ENCODE peak calls at places on chromosome 1, in ten cellular contexts. One of them, this sample, is unnamed. For H3K4me1, the result is how much of the 10 kb centered on the place peaks cover.

GRCh38 chr1:25820247-25821111 is 725 bp downstream of the MTFR1L start:
- DNase-seq in GM23338: peak
- DNase-seq in transverse colon: peak
- DNase-seq in endodermal cell: peak
- DNase-seq in IMR-90: peak
- DNase-seq in stomach: peak
- DNase-seq in aorta: no peak
- DNase-seq in pancreas: no peak
- DNase-seq in kidney: peak
- DNase-seq in thoracic aorta: no peak
- DNase-seq in this sample: no peak

GRCh38 chr1:2112280-2112701 is 62.1 kb downstream of the PRKCZ start:
- DNase-seq in endodermal cell: no peak
- DNase-seq in pancreas: no peak
- DNase-seq in transverse colon: no peak
- DNase-seq in aorta: peak
- DNase-seq in kidney: peak
- DNase-seq in stomach: no peak
- DNase-seq in GM23338: no peak
- DNase-seq in IMR-90: no peak
- DNase-seq in thoracic aorta: no peak
- DNase-seq in this sample: no peak

GRCh38 chr1:174008979-174009378 is 13.2 kb downstream of the RC3H1 start:
- DNase-seq in thoracic aorta: no peak
- DNase-seq in GM23338: no peak
- DNase-seq in IMR-90: peak
- DNase-seq in pancreas: no peak
- DNase-seq in kidney: no peak
- DNase-seq in endodermal cell: no peak
- DNase-seq in stomach: no peak
- DNase-seq in aorta: no peak
- DNase-seq in transverse colon: no peak
- DNase-seq in this sample: no peak

GRCh38 chr1:91529856-91530255 is 29.2 kb downstream of the CDC7 start:
- DNase-seq in thoracic aorta: no peak
- DNase-seq in kidney: no peak
- DNase-seq in GM23338: no peak
- DNase-seq in IMR-90: peak
- DNase-seq in endodermal cell: no peak
- DNase-seq in stomach: no peak
- DNase-seq in pancreas: no peak
- DNase-seq in transverse colon: no peak
- DNase-seq in aorta: no peak
- DNase-seq in this sample: no peak

GRCh38 chr1:27868556-27868931 is 3.8 kb upstream of the THEMIS2 start:
- DNase-seq in endodermal cell: no peak
- DNase-seq in IMR-90: no peak
- DNase-seq in pancreas: no peak
- DNase-seq in aorta: no peak
- DNase-seq in transverse colon: no peak
- DNase-seq in GM23338: no peak
- DNase-seq in kidney: peak
- DNase-seq in stomach: no peak
- DNase-seq in thoracic aorta: no peak
- DNase-seq in this sample: no peak

GRCh38 chr1:168565825-168566224 is 10.6 kb upstream of the XCL1 start:
- DNase-seq in aorta: no peak
- DNase-seq in pancreas: no peak
- DNase-seq in GM23338: no peak
- DNase-seq in stomach: no peak
- DNase-seq in IMR-90: no peak
- DNase-seq in thoracic aorta: no peak
- DNase-seq in transverse colon: no peak
- DNase-seq in kidney: no peak
- DNase-seq in endodermal cell: no peak
- DNase-seq in this sample: no peak

GRCh38 chr1:8133190-8133589 is 107.1 kb upstream of the ERRFI1 start:
- DNase-seq in endodermal cell: no peak
- DNase-seq in kidney: no peak
- DNase-seq in pancreas: no peak
- DNase-seq in transverse colon: no peak
- DNase-seq in IMR-90: no peak
- DNase-seq in thoracic aorta: no peak
- DNase-seq in stomach: no peak
- DNase-seq in aorta: no peak
- DNase-seq in GM23338: no peak
- DNase-seq in this sample: no peak

GRCh38 chr1:15214507-15214906 is 32.5 kb upstream of the FHAD1 start:
- DNase-seq in endodermal cell: no peak
- DNase-seq in transverse colon: peak
- DNase-seq in kidney: peak
- DNase-seq in IMR-90: peak
- DNase-seq in stomach: no peak
- DNase-seq in pancreas: no peak
- DNase-seq in GM23338: no peak
- DNase-seq in thoracic aorta: no peak
- DNase-seq in aorta: peak
- DNase-seq in this sample: no peak

DNA sequence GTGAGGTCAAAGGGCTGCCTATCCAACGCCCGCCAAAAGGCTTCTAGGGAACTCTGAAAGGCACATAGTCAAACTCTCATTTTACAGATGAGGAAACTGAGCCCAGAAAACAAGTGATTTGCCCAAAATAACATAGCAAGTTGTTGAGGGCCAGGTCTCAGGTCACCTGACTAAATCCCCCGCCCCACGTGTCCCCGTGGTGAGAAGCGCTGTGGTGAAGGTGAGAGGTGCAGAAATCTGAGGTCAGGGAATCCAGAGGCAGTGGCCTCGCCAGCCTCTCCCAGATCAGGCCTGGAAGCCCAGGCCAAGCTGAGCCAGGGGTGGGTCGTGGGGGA is 5.1 kb downstream of the HDGF start:
- DNase-seq in endodermal cell: no peak
- DNase-seq in aorta: peak
- DNase-seq in kidney: no peak
- DNase-seq in IMR-90: no peak
- DNase-seq in thoracic aorta: no peak
- DNase-seq in GM23338: no peak
- DNase-seq in stomach: no peak
- DNase-seq in pancreas: no peak
- DNase-seq in transverse colon: no peak
- DNase-seq in this sample: no peak
- H3K4me1 ChIP-seq in endodermal cell: under half
- H3K4me1 ChIP-seq in aorta: under half
- H3K4me1 ChIP-seq in kidney: under half
- H3K4me1 ChIP-seq in IMR-90: under half
- H3K4me1 ChIP-seq in thoracic aorta: half or more
- H3K4me1 ChIP-seq in GM23338: half or more
- H3K4me1 ChIP-seq in stomach: half or more
- H3K4me1 ChIP-seq in pancreas: under half
- H3K4me1 ChIP-seq in transverse colon: under half
- H3K4me1 ChIP-seq in this sample: under half

GRCh38 chr1:161473363-161473762 is 31.9 kb upstream of the FCGR2A start:
- DNase-seq in pancreas: no peak
- DNase-seq in IMR-90: no peak
- DNase-seq in stomach: no peak
- DNase-seq in endodermal cell: peak
- DNase-seq in aorta: no peak
- DNase-seq in thoracic aorta: no peak
- DNase-seq in GM23338: peak
- DNase-seq in transverse colon: no peak
- DNase-seq in kidney: no peak
- DNase-seq in this sample: no peak
- H3K4me1 ChIP-seq in pancreas: under half
- H3K4me1 ChIP-seq in IMR-90: under half
- H3K4me1 ChIP-seq in stomach: under half
- H3K4me1 ChIP-seq in endodermal cell: under half
- H3K4me1 ChIP-seq in aorta: under half
- H3K4me1 ChIP-seq in thoracic aorta: under half
- H3K4me1 ChIP-seq in GM23338: under half
- H3K4me1 ChIP-seq in transverse colon: under half
- H3K4me1 ChIP-seq in kidney: under half
- H3K4me1 ChIP-seq in this sample: under half

DNA sequence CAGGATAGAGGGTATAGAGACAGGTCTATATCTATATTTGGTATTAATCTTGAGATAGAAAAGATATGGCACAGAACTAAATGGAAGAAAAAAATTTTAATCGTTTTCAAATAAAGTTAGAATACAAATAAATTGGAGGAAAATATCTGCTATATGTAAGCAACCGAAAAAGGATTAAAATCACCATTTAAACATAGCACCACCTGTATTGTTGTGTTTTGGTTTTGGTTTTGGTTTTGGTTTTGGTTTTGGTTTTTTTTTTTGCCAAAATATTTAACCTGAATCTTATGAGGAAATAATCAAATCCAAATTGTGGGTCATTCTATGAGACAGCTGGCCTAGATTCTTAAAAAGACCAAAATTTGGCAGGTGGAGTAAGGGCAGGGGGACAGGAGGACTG is 28.5 kb upstream of the ANGPTL1 start:
- DNase-seq in transverse colon: no peak
- DNase-seq in GM23338: no peak
- DNase-seq in kidney: no peak
- DNase-seq in aorta: no peak
- DNase-seq in thoracic aorta: no peak
- DNase-seq in endodermal cell: no peak
- DNase-seq in stomach: no peak
- DNase-seq in IMR-90: no peak
- DNase-seq in pancreas: no peak
- DNase-seq in this sample: no peak
- H3K4me1 ChIP-seq in transverse colon: under half
- H3K4me1 ChIP-seq in GM23338: under half
- H3K4me1 ChIP-seq in kidney: under half
- H3K4me1 ChIP-seq in aorta: under half
- H3K4me1 ChIP-seq in thoracic aorta: under half
- H3K4me1 ChIP-seq in endodermal cell: under half
- H3K4me1 ChIP-seq in stomach: under half
- H3K4me1 ChIP-seq in IMR-90: under half
- H3K4me1 ChIP-seq in pancreas: under half
- H3K4me1 ChIP-seq in this sample: under half

GRCh38 chr1:207049514-207049913 is 1.5 kb downstream of the YOD1 start:
- DNase-seq in pancreas: no peak
- DNase-seq in thoracic aorta: no peak
- DNase-seq in GM23338: no peak
- DNase-seq in IMR-90: no peak
- DNase-seq in stomach: no peak
- DNase-seq in endodermal cell: no peak
- DNase-seq in transverse colon: no peak
- DNase-seq in kidney: no peak
- DNase-seq in aorta: no peak
- DNase-seq in this sample: no peak

GRCh38 chr1:207045466-207045865 is 5.5 kb downstream of the YOD1 start:
- DNase-seq in GM23338: no peak
- DNase-seq in transverse colon: no peak
- DNase-seq in stomach: no peak
- DNase-seq in aorta: no peak
- DNase-seq in pancreas: no peak
- DNase-seq in thoracic aorta: no peak
- DNase-seq in endodermal cell: no peak
- DNase-seq in kidney: no peak
- DNase-seq in IMR-90: no peak
- DNase-seq in this sample: no peak

GRCh38 chr1:207049054-207049453 is 2.0 kb downstream of the YOD1 start:
- DNase-seq in stomach: no peak
- DNase-seq in aorta: no peak
- DNase-seq in IMR-90: no peak
- DNase-seq in pancreas: no peak
- DNase-seq in GM23338: no peak
- DNase-seq in thoracic aorta: no peak
- DNase-seq in endodermal cell: no peak
- DNase-seq in transverse colon: no peak
- DNase-seq in kidney: no peak
- DNase-seq in this sample: no peak

GRCh38 chr1:207049974-207050391 is 1.0 kb downstream of the YOD1 start:
- DNase-seq in transverse colon: peak
- DNase-seq in thoracic aorta: no peak
- DNase-seq in kidney: no peak
- DNase-seq in pancreas: no peak
- DNase-seq in GM23338: peak
- DNase-seq in stomach: peak
- DNase-seq in aorta: no peak
- DNase-seq in endodermal cell: no peak
- DNase-seq in IMR-90: peak
- DNase-seq in this sample: no peak

DNA sequence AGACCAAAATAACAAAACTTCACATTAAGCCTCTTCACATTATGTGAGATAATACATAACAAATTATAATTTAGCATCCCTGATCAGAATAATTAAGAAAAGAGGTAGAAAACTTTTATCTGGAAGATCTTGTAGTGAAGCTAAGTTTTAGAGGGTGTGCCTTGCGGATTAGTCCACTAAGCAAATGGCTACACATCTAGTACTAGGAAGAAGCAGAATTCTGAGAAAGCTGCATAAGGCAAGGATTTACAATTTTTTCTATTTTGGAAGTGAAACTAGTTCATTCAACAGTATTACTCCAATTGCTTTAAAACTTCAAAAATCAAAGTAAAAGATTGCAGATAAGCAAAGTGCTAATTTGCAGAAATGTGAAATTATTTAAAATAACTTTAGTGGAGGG is 3.5 kb downstream of the YOD1 start:
- DNase-seq in kidney: no peak
- DNase-seq in IMR-90: no peak
- DNase-seq in aorta: no peak
- DNase-seq in pancreas: no peak
- DNase-seq in transverse colon: no peak
- DNase-seq in thoracic aorta: no peak
- DNase-seq in GM23338: no peak
- DNase-seq in stomach: no peak
- DNase-seq in endodermal cell: no peak
- DNase-seq in this sample: no peak
- H3K4me1 ChIP-seq in kidney: under half
- H3K4me1 ChIP-seq in IMR-90: under half
- H3K4me1 ChIP-seq in aorta: under half
- H3K4me1 ChIP-seq in pancreas: under half
- H3K4me1 ChIP-seq in transverse colon: under half
- H3K4me1 ChIP-seq in thoracic aorta: under half
- H3K4me1 ChIP-seq in GM23338: under half
- H3K4me1 ChIP-seq in stomach: half or more
- H3K4me1 ChIP-seq in endodermal cell: under half
- H3K4me1 ChIP-seq in this sample: under half

DNA sequence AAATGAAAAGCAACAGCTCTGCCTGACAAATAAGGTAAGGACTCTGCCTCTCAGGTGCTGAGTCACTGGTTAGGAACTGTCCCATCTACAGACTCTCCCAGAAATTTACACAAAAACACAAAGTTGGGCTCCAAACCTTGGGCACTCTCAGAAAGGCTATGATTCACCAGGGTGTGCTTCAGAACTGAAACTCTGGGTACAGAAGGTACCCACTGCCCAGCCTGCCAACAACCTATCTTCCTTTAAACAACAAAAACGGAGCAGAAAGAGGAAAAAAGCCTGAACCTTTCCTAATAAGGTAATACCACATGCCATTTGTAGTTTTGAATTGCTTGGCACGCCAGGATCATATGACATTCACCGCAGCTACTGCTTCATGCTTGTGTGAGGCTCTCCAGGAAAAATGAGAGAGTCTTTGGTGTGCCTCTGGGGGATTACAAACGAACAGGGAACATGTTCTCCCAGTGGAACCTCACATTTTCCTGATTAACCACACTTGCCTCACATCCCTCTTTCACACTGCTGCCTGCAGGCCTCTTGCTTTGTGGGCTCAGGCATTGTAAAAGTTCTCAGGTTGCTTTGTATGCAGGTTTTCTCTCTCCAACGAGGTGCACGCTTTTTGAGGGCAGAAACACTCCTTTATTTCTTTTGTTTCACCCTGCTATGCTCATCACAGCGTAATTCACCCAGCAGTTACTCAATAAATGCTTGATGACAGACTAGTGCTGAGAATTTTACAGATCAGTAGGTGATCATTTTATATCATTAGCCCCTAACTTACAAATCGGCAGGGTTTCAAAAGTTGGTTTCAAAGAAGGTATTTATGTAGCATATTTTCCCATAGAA is 65.1 kb downstream of the GADD45A start:
- DNase-seq in stomach: no peak
- DNase-seq in endodermal cell: peak
- DNase-seq in kidney: no peak
- DNase-seq in pancreas: no peak
- DNase-seq in GM23338: peak
- DNase-seq in thoracic aorta: peak
- DNase-seq in transverse colon: no peak
- DNase-seq in IMR-90: peak
- DNase-seq in aorta: peak
- DNase-seq in this sample: peak
- H3K4me1 ChIP-seq in stomach: half or more
- H3K4me1 ChIP-seq in endodermal cell: under half
- H3K4me1 ChIP-seq in kidney: under half
- H3K4me1 ChIP-seq in pancreas: under half
- H3K4me1 ChIP-seq in GM23338: half or more
- H3K4me1 ChIP-seq in thoracic aorta: half or more
- H3K4me1 ChIP-seq in transverse colon: under half
- H3K4me1 ChIP-seq in IMR-90: under half
- H3K4me1 ChIP-seq in aorta: under half
- H3K4me1 ChIP-seq in this sample: half or more